ENCODE peak calls at places on chromosomes 11 and 22, in seven cellular contexts. O is natural killer cell; C is stimulated activated CD4-positive, alpha-beta T cell treated with anti-CD3 and anti-CD28 coated beads, Interleukin-15, amount 100 ng/mL, for 1 hour; J is lower leg skin; D is GM12891; Q is NCI-H1436; W is NCI-H2081. I is an unnamed sample.

GRCh38 chr11:203056-203944 is 3.9 kb downstream of the BET1L start:
- DNase-seq in O (no peak), C (no peak), J (peak; percentile 52), D (no peak), Q (no peak), W (no peak), I (no peak)

GRCh38 chr11:35602160-35602793 is 16.0 kb upstream of the FJX1 start:
- DNase-seq in O (no peak), C (no peak), J (no peak), D (no peak), Q (no peak), W (no peak), I (no peak)

GRCh38 chr11:102476812-102477211 is 24.2 kb upstream of the TMEM123 start:
- DNase-seq in O (no peak), C (no peak), J (no peak), D (no peak), Q (peak; percentile 44), W (peak; percentile 70), I (no peak)

GRCh38 chr11:26571861-26572654 is at the start of gene MUC15:
- DNase-seq in O (no peak), C (no peak), J (no peak), D (no peak), Q (no peak), W (no peak), I (no peak)

GRCh38 chr11:33507967-33508366 is 192.7 kb downstream of the C11orf91 start:
- DNase-seq in O (no peak), C (no peak), J (no peak), D (no peak), Q (no peak), W (no peak), I (no peak)

GRCh38 chr11:117094776-117095175 is 3.5 kb downstream of the SIK3 start:
- DNase-seq in O (no peak), C (no peak), J (no peak), D (no peak), Q (no peak), W (no peak), I (no peak)

GRCh38 chr11:118778898-118779297 is 12.1 kb downstream of the DDX6 start:
- DNase-seq in O (no peak), C (no peak), J (no peak), D (no peak), Q (no peak), W (no peak), I (no peak)

GRCh38 chr11:17389205-17389956 is 922 bp upstream of the KCNJ11 start:
- DNase-seq in O (peak; percentile 73), C (peak; percentile 73), J (peak; percentile 94), D (peak; percentile 84), Q (peak; percentile 90), W (peak; percentile 90), I (no peak)

GRCh38 chr11:44002191-44003093 is 45.3 kb upstream of the ACCSL start:
- DNase-seq in O (no peak), C (no peak), J (peak; percentile 66), D (no peak), Q (no peak), W (no peak), I (no peak)

GRCh38 chr11:116100016-116100415 is 595.8 kb upstream of the CADM1 start:
- DNase-seq in O (no peak), C (no peak), J (peak; percentile 62), D (no peak), Q (no peak), W (no peak), I (no peak)

GRCh38 chr11:33168605-33169240 is 7.4 kb upstream of the CSTF3 start:
- DNase-seq in O (no peak), C (no peak), J (no peak), D (no peak), Q (no peak), W (no peak), I (no peak)

GRCh38 chr11:69252494-69252845 is 41.5 kb upstream of the MYEOV start:
- DNase-seq in O (no peak), C (no peak), J (no peak), D (no peak), Q (no peak), W (no peak), I (no peak)

GRCh38 chr11:26761382-26761781 is 39.5 kb upstream of the SLC5A12 start:
- DNase-seq in O (no peak), C (no peak), J (no peak), D (no peak), Q (no peak), W (no peak), I (no peak)

GRCh38 chr11:36239636-36240035 is 49.6 kb downstream of the COMMD9 start:
- DNase-seq in O (no peak), C (no peak), J (no peak), D (no peak), Q (no peak), W (no peak), I (no peak)

GRCh38 chr22:45917146-45917545 is 59.8 kb downstream of the WNT7B start:
- DNase-seq in O (no peak), C (no peak), J (no peak), D (no peak), Q (peak; percentile 53), W (peak; percentile 56), I (peak; percentile 68)

GRCh38 chr22:46970411-46971123 is 208.1 kb downstream of the TBC1D22A start:
- DNase-seq in O (no peak), C (no peak), J (peak; percentile 69), D (no peak), Q (no peak), W (no peak), I (no peak)

GRCh38 chr11:104005234-104005855 is 31.1 kb upstream of the DDI1 start:
- DNase-seq in O (no peak), C (no peak), J (no peak), D (no peak), Q (no peak), W (no peak), I (no peak)